ENCODE peak calls at places on chromosomes 11 and 22, in four cellular contexts. A is neuronal stem cell, F is MM.1S, D is PC-9. B is an unnamed sample.

GRCh38 chr22:49328630-49329405 is 498.9 kb downstream of the BRD1 start:
- DNase-seq in A (no peak), F (no peak), D (no peak), B (no peak)

GRCh38 chr11:134498326-134499139 is 86.5 kb upstream of the B3GAT1 start:
- DNase-seq in F (no peak), D (no peak), A (no peak), B (no peak)

GRCh38 chr22:45531944-45532631 is 29.4 kb downstream of the FBLN1 start:
- DNase-seq in A (no peak), D (no peak), F (no peak), B (peak)

GRCh38 chr22:33013531-33014162 is 44.5 kb downstream of the SYN3 start:
- DNase-seq in A (no peak), D (no peak), F (no peak), B (no peak)

GRCh38 chr22:33109532-33110148 is 51.5 kb upstream of the SYN3 start:
- DNase-seq in F (no peak), A (no peak), D (no peak), B (no peak)

GRCh38 chr22:28951969-28952521 is 68.7 kb downstream of the ZNRF3 start:
- DNase-seq in D (peak), F (no peak), A (no peak), B (no peak)

GRCh38 chr11:33445761-33446161 is 188.6 kb downstream of the HIPK3 start:
- DNase-seq in F (no peak), D (no peak), A (no peak), B (no peak)

GRCh38 chr11:2933376-2934056 is 4.3 kb upstream of the PHLDA2 start:
- DNase-seq in F (peak), A (no peak), D (peak), B (peak)

GRCh38 chr11:61310749-61311148 is 15.6 kb upstream of the VWCE start:
- DNase-seq in A (no peak), D (no peak), F (no peak), B (no peak)

GRCh38 chr11:102495161-102496042 is 35.1 kb downstream of the MMP7 start:
- DNase-seq in A (peak), F (peak), D (peak), B (peak)

GRCh38 chr11:128240546-128240945 is 346.8 kb downstream of the ETS1 start:
- DNase-seq in F (no peak), D (no peak), A (no peak), B (no peak)

GRCh38 chr11:134528453-134528852 is 116.4 kb upstream of the B3GAT1 start:
- DNase-seq in D (no peak), A (no peak), F (no peak), B (no peak)

GRCh38 chr11:130477646-130478203 is 29.3 kb downstream of the ADAMTS15 start:
- DNase-seq in D (no peak), F (no peak), A (no peak), B (no peak)

GRCh38 chr22:17845790-17846189 is 71.5 kb upstream of the BID start:
- DNase-seq in F (no peak), D (no peak), A (no peak), B (no peak)

GRCh38 chr22:26399288-26399687 is 29.8 kb upstream of the ASPHD2 start:
- DNase-seq in A (no peak), D (no peak), F (no peak), B (no peak)

GRCh38 chr11:74742070-74742469 is 6.6 kb upstream of the RNF169 start:
- DNase-seq in A (no peak), F (no peak), D (no peak), B (no peak)

GRCh38 chr22:47902646-47903180 is 1140.3 kb downstream of the TBC1D22A start:
- DNase-seq in A (no peak), F (no peak), D (no peak), B (no peak)

GRCh38 chr11:35218956-35219355 is 80.0 kb downstream of the CD44 start:
- DNase-seq in D (no peak), A (no peak), F (no peak), B (no peak)

GRCh38 chr22:30833328-30833727 is 135.2 kb downstream of the MORC2 start:
- DNase-seq in D (peak), F (no peak), A (no peak), B (no peak)

GRCh38 chr22:29306175-29306829 is at the start of gene GAS2L1:
- DNase-seq in A (peak), D (peak), F (peak), B (peak)

GRCh38 chr11:61966673-61967176 is 709 bp downstream of the FTH1 start:
- DNase-seq in D (no peak), F (peak), A (no peak), B (peak)

GRCh38 chr11:1939006-1939626 is 8.0 kb upstream of the MRPL23 start:
- DNase-seq in F (no peak), D (no peak), A (no peak), B (no peak)

GRCh38 chr11:70736937-70737640 is 338.8 kb downstream of the CTTN start:
- DNase-seq in D (no peak), F (no peak), A (no peak), B (no peak)

GRCh38 chr22:46002757-46003270 is 25.9 kb upstream of the WNT7B start:
- DNase-seq in A (no peak), D (no peak), F (no peak), B (no peak)

GRCh38 chr11:59778122-59778521 is 22.9 kb downstream of the STX3 start:
- DNase-seq in A (no peak), F (no peak), D (no peak), B (no peak)

GRCh38 chr22:42080287-42080686 is 787 bp downstream of the SMDT1 start:
- DNase-seq in F (peak), A (no peak), D (peak), B (peak)

GRCh38 chr11:44747339-44747738 is 20.6 kb downstream of the TSPAN18 start:
- DNase-seq in A (no peak), F (no peak), D (no peak), B (no peak)

GRCh38 chr11:68990995-68991780 is 10.4 kb upstream of the MRGPRD start:
- DNase-seq in A (no peak), D (no peak), F (no peak), B (no peak)

GRCh38 chr11:130118636-130119387 is 40.8 kb upstream of the ST14 start:
- DNase-seq in F (peak), D (no peak), A (no peak), B (no peak)

GRCh38 chr11:22432331-22433065 is 94.3 kb downstream of the SLC17A6 start:
- DNase-seq in A (peak), F (no peak), D (no peak), B (no peak)

GRCh38 chr11:36312593-36312990 is 16.5 kb downstream of the PRR5L start:
- DNase-seq in A (no peak), D (no peak), F (no peak), B (peak)

GRCh38 chr11:77762426-77762825 is 58.1 kb downstream of the RSF1 start:
- DNase-seq in F (no peak), D (no peak), A (no peak), B (no peak)

GRCh38 chr22:36325163-36326031 is 62.4 kb downstream of the MYH9 start:
- DNase-seq in D (peak), A (no peak), F (no peak), B (peak)

GRCh38 chr11:41306435-41306834 is 153.0 kb downstream of the LRRC4C start:
- DNase-seq in A (no peak), F (no peak), D (no peak), B (no peak)

GRCh38 chr11:119701591-119702260 is 27.3 kb downstream of the NECTIN1 start:
- DNase-seq in A (no peak), D (peak), F (no peak), B (no peak)
- H3K4me2 ChIP-seq in A (no peak), D (peak), F (no peak), B (peak)

DNA sequence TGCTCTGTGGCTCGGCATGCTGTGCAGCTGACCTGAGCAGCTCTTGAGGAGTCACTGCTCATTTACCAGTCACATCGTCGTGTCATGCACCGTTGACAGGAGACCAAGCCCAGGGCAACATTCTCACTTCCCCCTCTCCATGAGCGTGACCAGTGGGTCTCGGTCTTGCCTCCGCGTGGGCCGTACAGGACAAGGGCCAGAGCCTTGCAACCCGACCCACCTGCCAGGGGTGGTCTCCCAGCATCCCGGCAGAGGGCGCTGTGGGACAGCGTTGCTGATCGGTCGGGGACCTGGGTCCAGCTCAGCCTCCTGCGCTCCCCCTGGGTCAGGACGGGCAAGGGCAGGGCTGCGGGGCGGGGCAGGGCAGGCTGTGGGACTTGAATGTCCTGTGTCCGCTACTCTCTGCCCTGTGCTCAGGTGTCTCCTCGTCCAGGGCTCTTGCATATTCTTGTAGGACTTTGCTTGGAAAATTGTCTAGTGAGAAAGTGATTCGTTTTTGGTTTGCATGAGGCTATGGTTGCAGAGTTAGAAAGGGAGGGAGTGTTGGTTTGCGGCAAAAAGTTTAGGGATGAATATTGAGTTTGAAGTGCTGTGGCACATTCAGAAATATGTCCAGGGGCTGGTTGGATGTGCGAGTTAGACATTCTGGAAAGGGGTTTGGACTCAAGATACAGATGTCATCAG is 16.2 kb downstream of the EIF4G2 start:
- DNase-seq in A (peak), D (peak), F (peak), B (peak)
- H3K4me2 ChIP-seq in A (no peak), D (peak), F (peak), B (peak)

GRCh38 chr11:73017024-73017751 is 124.9 kb downstream of the FCHSD2 start:
- DNase-seq in F (no peak), D (no peak), A (no peak), B (no peak)
- H3K4me2 ChIP-seq in F (no peak), D (no peak), A (no peak), B (no peak)

GRCh38 chr11:106304274-106304673 is 226.8 kb downstream of the AASDHPPT start:
- DNase-seq in F (no peak), D (no peak), A (no peak), B (peak)

GRCh38 chr11:106309070-106309684 is 231.7 kb downstream of the AASDHPPT start:
- DNase-seq in A (no peak), F (no peak), D (no peak), B (no peak)

GRCh38 chr11:106302416-106302815 is 225.0 kb downstream of the AASDHPPT start:
- DNase-seq in A (no peak), D (no peak), F (no peak), B (no peak)

GRCh38 chr11:106305458-106305857 is 228.0 kb downstream of the AASDHPPT start:
- DNase-seq in A (no peak), F (no peak), D (peak), B (peak)

GRCh38 chr11:106306942-106307341 is 229.5 kb downstream of the AASDHPPT start:
- DNase-seq in A (no peak), D (no peak), F (no peak), B (no peak)
- H3K4me2 ChIP-seq in A (no peak), D (no peak), F (no peak), B (no peak)

GRCh38 chr11:28284206-28284605 is 176.0 kb downstream of the METTL15 start:
- DNase-seq in D (no peak), A (no peak), F (no peak), B (no peak)
- H3K4me2 ChIP-seq in D (no peak), A (no peak), F (no peak), B (no peak)

DNA sequence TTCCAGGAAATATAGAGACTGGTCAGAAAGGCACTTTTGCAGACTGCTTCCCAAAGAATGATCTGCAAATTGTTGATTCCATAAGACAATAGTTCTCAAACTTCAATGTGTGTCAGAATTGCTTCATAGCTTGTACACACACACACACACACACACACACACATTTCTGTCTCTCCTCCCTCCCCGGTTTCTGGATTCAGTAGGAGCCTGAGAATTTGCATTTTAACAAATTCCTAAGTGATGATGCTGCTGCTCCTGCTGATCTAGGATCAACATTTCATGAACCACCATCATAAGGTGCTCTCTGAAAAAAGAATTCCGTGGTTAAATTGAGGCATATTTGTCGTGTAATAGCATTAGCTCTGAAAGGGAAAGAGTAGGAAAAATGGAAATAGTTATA is 35.3 kb upstream of the FZD4 start:
- DNase-seq in A (peak), D (no peak), F (no peak), B (peak)
- H3K4me2 ChIP-seq in A (no peak), D (no peak), F (no peak), B (peak)

DNA sequence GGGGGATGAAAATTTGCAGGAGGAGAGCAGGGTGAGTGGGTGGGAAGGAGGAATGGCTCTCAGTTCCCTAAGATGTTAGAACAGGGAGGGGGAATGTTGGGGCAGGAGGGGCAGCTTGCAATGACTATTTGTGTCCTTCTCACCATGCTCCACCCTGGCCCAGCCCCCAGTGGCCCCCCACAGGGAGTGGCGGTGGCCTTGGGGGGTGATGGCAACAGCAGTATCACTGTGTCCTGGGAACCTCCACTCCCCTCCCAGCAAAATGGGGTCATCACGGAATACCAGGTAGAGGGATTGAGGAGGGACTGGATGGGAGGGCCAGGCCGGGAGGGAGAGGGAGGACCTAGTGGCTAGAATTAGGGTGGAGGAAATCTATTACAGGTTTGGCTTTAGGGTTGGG is 10.2 kb downstream of the ROBO3 start:
- DNase-seq in F (no peak), A (no peak), D (no peak), B (no peak)
- H3K4me2 ChIP-seq in F (peak), A (peak), D (no peak), B (peak)

DNA sequence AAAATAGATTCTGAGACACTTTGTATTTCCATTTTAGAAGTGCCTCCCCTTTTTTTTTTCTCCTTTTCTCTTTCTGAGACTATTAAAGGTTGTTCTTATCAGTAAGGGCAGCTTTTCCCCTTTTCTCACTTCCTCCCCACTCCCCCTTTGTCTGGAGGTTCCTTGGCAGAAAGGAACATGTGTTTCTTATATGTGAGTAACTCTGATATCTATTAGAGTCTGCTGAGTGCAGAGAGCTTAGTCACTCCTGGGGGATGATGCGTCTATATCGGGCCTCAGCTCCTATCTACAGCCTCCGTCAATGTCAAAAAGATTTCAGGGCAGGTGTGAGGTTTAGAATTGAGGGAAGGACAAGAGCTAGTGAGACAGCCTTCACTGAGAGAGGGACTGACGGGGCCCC is 489.4 kb downstream of the NTM start:
- DNase-seq in D (no peak), A (no peak), F (no peak), B (no peak)
- H3K4me2 ChIP-seq in D (no peak), A (no peak), F (no peak), B (no peak)

DNA sequence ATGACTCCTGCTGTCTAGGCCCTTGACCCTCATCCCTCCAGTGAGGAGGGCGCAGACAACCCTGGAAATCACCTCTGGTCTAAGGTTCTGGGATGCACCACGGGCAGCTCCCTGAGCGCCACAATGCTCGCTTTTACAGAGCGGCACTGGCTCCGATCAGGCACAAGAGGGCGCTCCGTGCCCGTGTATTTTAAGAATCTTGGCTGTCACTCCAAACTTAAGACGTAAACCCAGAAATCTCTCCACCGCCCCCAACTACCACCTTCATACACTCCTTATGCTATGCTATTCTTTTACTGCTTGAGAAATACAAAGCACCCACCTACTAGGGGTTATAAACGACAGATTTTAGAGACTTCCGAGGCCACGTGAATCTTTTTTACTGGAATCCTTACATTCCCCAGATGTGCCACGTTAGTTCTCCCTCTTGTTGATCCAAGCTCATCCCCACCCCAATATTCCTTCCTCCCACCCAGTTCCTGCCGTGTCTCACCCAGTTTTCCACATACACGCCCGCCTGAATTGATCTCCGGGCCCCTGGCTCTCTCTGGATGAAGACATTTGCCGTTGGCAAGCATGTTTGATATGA is 453.6 kb downstream of the OPCML start:
- DNase-seq in D (peak), A (peak), F (peak), B (peak)
- H3K4me2 ChIP-seq in D (no peak), A (no peak), F (peak), B (no peak)